ENCODE peak calls at places on chromosomes 6 and 20, in five cellular contexts. Y is tibial nerve; D is A549; Q is CD8-positive, alpha-beta T cell; F is foreskin keratinocyte. G is an unnamed sample.

GRCh38 chr6:72031471-72031870 is 145.1 kb downstream of the RIMS1 start:
- DNase-seq in F (peak; percentile 42), D (no peak), Y (no peak), Q (no peak), G (no peak)

GRCh38 chr20:44770480-44771171 is 25.0 kb downstream of the KCNK15 start:
- DNase-seq in F (no peak), Y (no peak), Q (no peak), D (no peak), G (no peak)

GRCh38 chr6:107443066-107443903 is 16.1 kb downstream of the PDSS2 start:
- DNase-seq in Y (no peak), F (no peak), D (no peak), Q (no peak), G (no peak)

GRCh38 chr6:25555188-25555587 is 96.8 kb upstream of the SCGN start:
- DNase-seq in Q (no peak), Y (no peak), F (no peak), D (no peak), G (no peak)

GRCh38 chr6:101705866-101706265 is 312.4 kb downstream of the GRIK2 start:
- DNase-seq in Q (no peak), D (no peak), Y (no peak), F (peak; percentile 12), G (no peak)

GRCh38 chr6:2959909-2960719 is 11.3 kb downstream of the SERPINB6 start:
- DNase-seq in Q (no peak), D (peak; percentile 38), Y (no peak), F (peak; percentile 69), G (no peak)

GRCh38 chr6:142412241-142412640 is 110.4 kb downstream of the ADGRG6 start:
- DNase-seq in Q (no peak), F (no peak), Y (no peak), D (no peak), G (no peak)

GRCh38 chr6:74074609-74075008 is 378.6 kb downstream of the CD109 start:
- DNase-seq in F (no peak), Y (no peak), D (no peak), Q (no peak), G (no peak)

GRCh38 chr20:63743210-63743970 is 3.8 kb downstream of the SLC2A4RG start:
- DNase-seq in D (no peak), Q (no peak), F (no peak), Y (no peak), G (no peak)

GRCh38 chr20:2230671-2231488 is 64.9 kb upstream of the TGM3 start:
- DNase-seq in Y (no peak), Q (no peak), D (no peak), F (no peak), G (no peak)

GRCh38 chr6:75818061-75818855 is 69.2 kb downstream of the MYO6 start:
- DNase-seq in D (no peak), Q (no peak), Y (no peak), F (no peak), G (no peak)

GRCh38 chr20:29296256-29297230 is 1960.9 kb upstream of the DEFB115 start:
- DNase-seq in Q (no peak), Y (no peak), D (no peak), F (no peak), G (no peak)

GRCh38 chr20:50292324-50293243 is 102.0 kb downstream of the CEBPB start:
- DNase-seq in D (peak; percentile 97), Y (peak; percentile 97), Q (no peak), F (no peak), G (no peak)

GRCh38 chr6:79421001-79421411 is 116.2 kb downstream of the LCA5 start:
- DNase-seq in Q (no peak), D (no peak), F (peak; percentile 68), Y (no peak), G (no peak)

GRCh38 chr20:53635189-53635588 is 41.5 kb upstream of the ZNF217 start:
- DNase-seq in D (no peak), F (no peak), Q (no peak), Y (no peak), G (no peak)

GRCh38 chr6:155313602-155314091 is 637 bp downstream of the TFB1M start:
- DNase-seq in F (peak; percentile 35), Y (no peak), Q (no peak), D (peak; percentile 20), G (no peak)

GRCh38 chr6:12009180-12009748 is 2.8 kb upstream of the HIVEP1 start:
- DNase-seq in F (peak; percentile 22), Q (no peak), D (no peak), Y (no peak), G (no peak)

GRCh38 chr6:106359989-106360409 is 518 bp upstream of the CRYBG1 start:
- DNase-seq in Y (no peak), F (no peak), Q (no peak), D (no peak), G (no peak)

GRCh38 chr6:13573669-13574110 is 711 bp upstream of the SIRT5 start:
- DNase-seq in F (peak; percentile 25), D (peak; percentile 29), Q (no peak), Y (no peak), G (no peak)

GRCh38 chr20:32232487-32232886 is 24.8 kb downstream of the POFUT1 start:
- DNase-seq in D (no peak), Q (no peak), Y (no peak), F (no peak), G (no peak)

GRCh38 chr6:166766769-166767168 is 139.7 kb upstream of the RPS6KA2 start:
- DNase-seq in Y (no peak), Q (no peak), D (no peak), F (no peak), G (no peak)

GRCh38 chr6:148340586-148341297 is 1.9 kb upstream of the SASH1 start:
- DNase-seq in F (no peak), Y (no peak), Q (no peak), D (no peak), G (no peak)

GRCh38 chr6:37344308-37344707 is 9.5 kb upstream of the RNF8 start:
- DNase-seq in D (no peak), F (no peak), Q (no peak), Y (no peak), G (no peak)

GRCh38 chr6:40695750-40696415 is 108.7 kb upstream of the LRFN2 start:
- DNase-seq in Q (no peak), Y (no peak), D (no peak), F (no peak), G (no peak)

GRCh38 chr6:99993146-99993532 is 884 bp downstream of the MCHR2 start:
- DNase-seq in D (no peak), Y (no peak), F (no peak), Q (no peak), G (no peak)

GRCh38 chr6:99997141-99997540 is 3.1 kb upstream of the MCHR2 start:
- DNase-seq in Q (no peak), D (no peak), Y (no peak), F (peak; percentile 42), G (no peak)

GRCh38 chr6:99995916-99996315 is 1.9 kb upstream of the MCHR2 start:
- DNase-seq in Y (no peak), F (no peak), Q (no peak), D (no peak), G (no peak)

GRCh38 chr6:99993533-99994251 is at the start of gene MCHR2:
- DNase-seq in Y (no peak), D (no peak), Q (no peak), F (no peak), G (no peak)

GRCh38 chr6:99991955-99992354 is 2.1 kb downstream of the MCHR2 start:
- DNase-seq in Y (no peak), Q (no peak), F (no peak), D (no peak), G (no peak)
- H3K27ac ChIP-seq in Y (no peak overlapping the region), Q (no peak overlapping the region), F (no peak overlapping the region), D (no peak overlapping the region), G (no peak overlapping the region)

DNA sequence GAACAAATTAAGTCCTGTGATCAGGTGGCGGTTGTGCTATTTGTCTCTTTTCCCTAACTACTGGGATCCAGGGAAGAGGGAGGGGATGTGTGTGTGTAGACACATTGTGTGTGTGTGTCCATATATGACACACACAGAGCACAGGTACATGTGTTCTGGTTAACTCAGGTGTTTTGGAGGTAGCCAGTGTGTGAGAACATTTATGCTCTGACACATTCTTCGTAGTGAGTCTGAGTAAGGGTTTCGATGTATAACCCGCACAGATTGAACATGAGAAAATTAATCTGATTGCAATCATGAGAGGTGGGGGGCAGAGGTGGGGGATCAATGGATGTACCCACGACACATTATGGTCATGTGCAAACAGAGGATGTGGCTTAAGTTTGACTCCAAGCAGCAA is 12.6 kb downstream of the ZC3H12D start:
- DNase-seq in Q (no peak), F (no peak), D (no peak), Y (no peak), G (no peak)
- H3K27ac ChIP-seq in Q (no peak overlapping the region), F (no peak overlapping the region), D (no peak overlapping the region), Y (no peak overlapping the region), G (no peak overlapping the region)

GRCh38 chr6:150314230-150315188 is 54.3 kb upstream of the IYD start:
- DNase-seq in D (no peak), F (no peak), Y (no peak), Q (no peak), G (no peak)
- H3K27ac ChIP-seq in D (no peak overlapping the region), F (no peak overlapping the region), Y (no peak overlapping the region), Q (no peak overlapping the region), G (no peak overlapping the region)

DNA sequence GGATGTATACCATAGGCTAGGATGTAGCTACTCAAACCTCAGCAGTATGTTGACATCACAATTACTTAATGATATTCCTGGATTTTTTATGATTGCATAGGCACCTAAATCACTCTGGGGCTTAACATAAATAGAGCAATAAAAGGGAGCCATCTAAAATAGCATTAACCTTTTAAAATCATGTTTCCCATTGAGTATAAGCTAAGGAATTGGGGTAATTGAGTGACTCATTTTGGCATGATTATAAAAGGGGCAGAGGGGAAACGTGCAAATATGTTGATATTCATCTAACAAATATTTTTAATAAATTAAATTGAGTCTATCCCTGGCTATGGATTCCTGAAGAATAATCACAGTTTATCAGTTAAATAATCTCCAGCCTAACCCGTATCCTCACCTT is 74.0 kb upstream of the ADGRF1 start:
- DNase-seq in D (no peak), F (no peak), Y (no peak), Q (no peak), G (no peak)
- H3K27ac ChIP-seq in D (no peak overlapping the region), F (no peak overlapping the region), Y (no peak overlapping the region), Q (no peak overlapping the region), G (no peak overlapping the region)